ENCODE peak calls at places on chromosomes 1 and 21, in four cellular contexts. X is neuronal stem cell, J is mesenchymal stem cell, W is H9. A is an unnamed sample.

GRCh38 chr1:95034506-95034905 is 38.2 kb downstream of the ALG14 start:
- DNase-seq in J (no peak), W (no peak), X (no peak), A (no peak)

GRCh38 chr21:30718239-30718909 is at the start of gene KRTAP21-3:
- DNase-seq in W (no peak), X (no peak), J (no peak), A (no peak)

GRCh38 chr1:1115830-1116700 is at the start of gene C1orf159:
- DNase-seq in X (peak), J (peak), W (peak), A (peak)

GRCh38 chr1:32893198-32894018 is 7.1 kb downstream of the HPCA start:
- DNase-seq in J (no peak), X (peak), W (peak), A (peak)

GRCh38 chr1:94973271-94973922 is 46.5 kb upstream of the CNN3 start:
- DNase-seq in W (no peak), X (no peak), J (no peak), A (no peak)

GRCh38 chr1:230171337-230172015 is 104.4 kb downstream of the GALNT2 start:
- DNase-seq in X (no peak), J (no peak), W (peak), A (no peak)

GRCh38 chr1:219419860-219420259 is 193.0 kb downstream of the ZC3H11B start:
- DNase-seq in X (no peak), W (no peak), J (no peak), A (no peak)

GRCh38 chr21:33133912-33134311 is 64.0 kb downstream of the OLIG1 start:
- DNase-seq in J (no peak), W (no peak), X (no peak), A (peak)

GRCh38 chr1:81582467-81582986 is 218.2 kb upstream of the ADGRL2 start:
- DNase-seq in X (no peak), W (no peak), J (peak), A (no peak)

GRCh38 chr1:201750934-201751333 is 78.0 kb upstream of the IPO9 start:
- DNase-seq in W (no peak), X (no peak), J (peak), A (no peak)

GRCh38 chr21:14548751-14549150 is 2.6 kb upstream of the SAMSN1 start:
- DNase-seq in W (no peak), X (no peak), J (no peak), A (no peak)

GRCh38 chr1:11967028-11967547 is 13.2 kb upstream of the MFN2 start:
- DNase-seq in X (peak), J (peak), W (peak), A (peak)

GRCh38 chr1:8661185-8662110 is 156.0 kb downstream of the RERE start:
- DNase-seq in W (no peak), X (no peak), J (peak), A (peak)

GRCh38 chr1:228143480-228144212 is 3.6 kb downstream of the GUK1 start:
- DNase-seq in X (no peak), J (no peak), W (no peak), A (no peak)

GRCh38 chr21:16608209-16608830 is 878.5 kb downstream of the USP25 start:
- DNase-seq in W (no peak), X (no peak), J (no peak), A (peak)

GRCh38 chr1:39268112-39268581 is 63.7 kb downstream of the MACF1 start:
- DNase-seq in W (peak), J (peak), X (peak), A (peak)

GRCh38 chr1:42937141-42937696 is 21.4 kb downstream of the SLC2A1 start:
- DNase-seq in W (no peak), X (no peak), J (peak), A (no peak)

GRCh38 chr1:205775015-205775716 is at the start of gene RAB29:
- DNase-seq in J (peak), W (peak), X (peak), A (peak)

GRCh38 chr1:20732071-20732587 is 374 bp downstream of the SH2D5 start:
- DNase-seq in X (peak), J (peak), W (peak), A (peak)

GRCh38 chr21:45323487-45324380 is 36.0 kb upstream of the POFUT2 start:
- DNase-seq in W (no peak), J (peak), X (no peak), A (no peak)

DNA sequence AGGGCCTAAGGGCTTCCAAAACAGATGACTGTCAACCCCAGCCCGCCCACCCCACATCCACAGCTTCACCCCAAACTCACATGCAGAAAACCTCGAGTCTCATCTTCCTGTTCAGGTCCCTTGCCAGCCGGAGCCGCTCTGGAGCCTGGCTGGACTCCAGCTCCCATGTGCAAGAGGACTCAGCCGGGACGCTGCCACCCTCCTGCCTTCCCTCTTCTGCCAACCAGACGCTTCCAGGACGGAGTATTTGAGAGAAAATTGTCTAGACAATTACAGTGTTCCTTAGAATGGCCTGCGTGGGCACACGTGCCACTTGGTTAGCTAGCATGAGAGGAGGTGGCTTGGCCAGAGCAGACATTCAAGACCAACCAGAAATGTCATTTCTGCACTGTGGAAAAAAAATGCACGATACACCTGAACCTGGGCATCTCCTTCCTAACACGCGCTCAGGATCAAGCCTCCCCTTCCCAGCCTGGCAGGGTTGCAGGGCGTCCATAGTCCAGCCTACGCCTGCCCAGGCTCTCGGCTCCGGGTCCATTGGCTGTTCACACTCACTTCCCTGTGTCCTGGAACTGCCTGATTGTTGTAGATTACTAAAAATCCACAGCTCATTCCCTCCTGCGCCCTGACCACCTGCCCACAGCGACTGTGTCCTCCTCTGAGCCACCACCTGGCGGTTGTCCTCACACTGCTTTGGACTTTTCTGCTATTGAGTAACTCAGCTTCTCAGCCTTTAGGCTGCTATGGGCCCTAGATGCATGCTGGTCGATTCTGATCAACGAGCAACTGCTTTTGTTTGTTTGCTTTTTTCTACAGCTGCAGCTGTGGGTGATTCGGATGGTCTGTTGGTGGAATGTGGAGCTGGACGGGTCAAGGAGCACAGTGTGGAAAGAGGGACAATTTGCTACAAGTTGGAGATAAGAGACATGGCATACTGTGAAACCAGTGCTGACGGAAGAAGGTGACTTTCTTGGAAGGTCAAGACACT is at the start of gene CLDN14:
- DNase-seq in X (no peak), W (no peak), J (no peak), A (no peak)
- H3K4me2 ChIP-seq in X (no peak), W (no peak), J (no peak), A (no peak)

GRCh38 chr1:54474500-54475235 is 68.5 kb upstream of the SSBP3 start:
- DNase-seq in W (peak), X (no peak), J (peak), A (no peak)
- H3K18ac ChIP-seq in W (peak), X (peak), J (peak), A (peak)

GRCh38 chr21:25896657-25897056 is 161.9 kb downstream of the GABPA start:
- DNase-seq in J (no peak), X (no peak), W (no peak), A (no peak)
- H3K4me2 ChIP-seq in J (no peak), X (no peak), W (no peak), A (no peak)

GRCh38 chr1:153565529-153566374 is at the start of gene S100A2:
- DNase-seq in J (peak), X (no peak), W (no peak), A (peak)
- H3K18ac ChIP-seq in J (peak), X (peak), W (peak), A (peak)

DNA sequence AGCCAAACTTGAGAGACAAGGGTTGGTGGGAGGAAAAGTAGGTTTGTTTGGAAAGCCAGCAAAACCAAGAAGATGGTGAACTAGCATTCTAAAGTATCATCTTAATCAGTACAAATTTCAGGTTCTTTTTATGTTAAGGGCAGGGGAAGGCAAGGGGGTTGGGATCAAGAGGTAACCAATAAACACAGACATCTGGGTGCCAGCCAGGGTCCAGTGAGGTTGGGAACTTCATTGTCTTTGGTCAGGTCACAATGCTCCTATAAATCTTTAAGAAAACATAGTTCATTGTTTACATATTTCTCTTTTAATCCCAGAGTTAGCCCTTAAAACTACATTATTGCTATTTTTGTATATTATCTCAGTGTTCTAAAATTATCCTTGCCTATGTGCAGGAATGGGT is 126.2 kb upstream of the NR5A2 start:
- DNase-seq in W (no peak), J (no peak), X (no peak), A (no peak)
- H3K4me2 ChIP-seq in W (no peak), J (no peak), X (no peak), A (no peak)

DNA sequence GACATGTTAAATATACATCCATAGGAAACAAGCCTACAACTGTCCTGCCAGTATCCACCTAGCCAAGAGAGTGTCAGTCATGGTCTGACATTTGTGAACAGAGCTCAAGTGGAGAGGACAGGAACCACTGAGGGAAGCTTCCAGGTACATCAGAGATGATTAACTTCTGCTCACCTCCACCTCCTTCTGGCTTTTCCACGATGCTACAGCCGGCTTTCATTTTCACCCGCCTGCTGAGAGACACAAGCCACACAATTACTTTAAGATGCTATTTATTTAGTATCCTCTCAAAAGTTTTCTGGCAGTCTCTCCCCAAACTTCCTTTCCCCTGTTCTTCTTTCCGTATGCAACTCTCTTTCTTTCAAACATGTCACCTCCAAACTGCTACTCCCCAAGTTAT is 2.1 kb downstream of the ETV3 start:
- DNase-seq in W (no peak), X (no peak), J (no peak), A (peak)
- H3K18ac ChIP-seq in W (no peak), X (no peak), J (no peak), A (no peak)

A was measured in mesendoderm.